ENCODE peak calls at places on chromosomes 2 and 18, in ten cellular contexts. U, C, F, O, I, A, P, R, H and E are unnamed samples.

GRCh38 chr2:149077861-149078260 is 39.4 kb downstream of the LYPD6B start:
- DNase-seq in U (no peak), C (no peak), F (peak; percentile 28), O (no peak), I (no peak), A (no peak), P (no peak), R (no peak), H (no peak), E (no peak)

GRCh38 chr2:134712736-134713495 is 5.9 kb downstream of the TMEM163 start:
- DNase-seq in U (no peak), C (no peak), F (no peak), O (no peak), I (no peak), A (no peak), P (no peak), R (no peak), H (no peak), E (no peak)

GRCh38 chr18:72086421-72086820 is 457.7 kb downstream of the CBLN2 start:
- DNase-seq in U (no peak), C (no peak), F (peak; percentile 46), O (peak; percentile 2), I (peak; percentile 52), A (peak; percentile 44), P (no peak), R (peak; percentile 29), H (peak; percentile 62), E (peak; percentile 12)

GRCh38 chr2:24638568-24638967 is 147.5 kb downstream of the NCOA1 start:
- DNase-seq in U (no peak), C (no peak), F (no peak), O (no peak), I (no peak), A (no peak), P (no peak), R (no peak), H (no peak), E (no peak)

GRCh38 chr2:123953848-123954247 is 71.2 kb upstream of the CNTNAP5 start:
- DNase-seq in U (peak; percentile 26), C (no peak), F (no peak), O (no peak), I (peak; percentile 31), A (peak; percentile 97), P (no peak), R (no peak), H (peak; percentile 63), E (peak; percentile 17)

GRCh38 chr2:156182132-156182531 is 150.4 kb downstream of the NR4A2 start:
- DNase-seq in U (peak; percentile 96), C (peak; percentile 52), F (no peak), O (no peak), I (peak; percentile 78), A (peak; percentile 98), P (no peak), R (no peak), H (no peak), E (no peak)

GRCh38 chr2:1366546-1367134 is 46.6 kb upstream of the TPO start:
- DNase-seq in U (no peak), C (no peak), F (no peak), O (no peak), I (no peak), A (no peak), P (no peak), R (no peak), H (peak; percentile 83), E (no peak)

GRCh38 chr2:69213832-69214231 is 173.2 kb downstream of the GFPT1 start:
- DNase-seq in U (no peak), C (no peak), F (no peak), O (no peak), I (no peak), A (no peak), P (no peak), R (no peak), H (no peak), E (peak; percentile 35)

GRCh38 chr2:233059797-233060499 is at the start of gene INPP5D:
- DNase-seq in U (no peak), C (no peak), F (no peak), O (peak; percentile 25), I (no peak), A (no peak), P (peak; percentile 87), R (peak; percentile 80), H (no peak), E (no peak)

GRCh38 chr2:174729797-174730529 is 34.3 kb downstream of the CHRNA1 start:
- DNase-seq in U (no peak), C (no peak), F (peak; percentile 58), O (no peak), I (peak; percentile 35), A (no peak), P (no peak), R (no peak), H (peak; percentile 22), E (peak; percentile 22)

GRCh38 chr18:46469186-46469915 is 187.7 kb downstream of the LOXHD1 start:
- DNase-seq in U (no peak), C (peak; percentile 55), F (peak; percentile 20), O (no peak), I (peak; percentile 40), A (peak; percentile 70), P (no peak), R (no peak), H (peak; percentile 56), E (peak; percentile 23)

GRCh38 chr2:8125741-8126691 is 555.8 kb upstream of the ID2 start:
- DNase-seq in U (no peak), C (no peak), F (no peak), O (no peak), I (peak; percentile 66), A (no peak), P (no peak), R (no peak), H (no peak), E (no peak)

GRCh38 chr2:8285081-8285480 is 396.8 kb upstream of the ID2 start:
- DNase-seq in U (no peak), C (no peak), F (peak; percentile 25), O (no peak), I (peak; percentile 34), A (no peak), P (no peak), R (no peak), H (peak; percentile 48), E (no peak)

GRCh38 chr18:46481048-46481846 is 175.8 kb downstream of the LOXHD1 start:
- DNase-seq in U (no peak), C (peak; percentile 33), F (peak; percentile 73), O (peak; percentile 39), I (peak; percentile 69), A (peak; percentile 44), P (peak; percentile 70), R (peak; percentile 43), H (peak; percentile 70), E (peak; percentile 46)

GRCh38 chr2:113407446-113408099 is 29.9 kb upstream of the ZNG1B start:
- DNase-seq in U (peak; percentile 45), C (peak; percentile 9), F (no peak), O (no peak), I (peak; percentile 38), A (peak; percentile 82), P (no peak), R (no peak), H (peak; percentile 24), E (peak; percentile 18)

GRCh38 chr2:210768329-210768910 is 212.0 kb downstream of the CPS1 start:
- DNase-seq in U (no peak), C (no peak), F (peak; percentile 19), O (no peak), I (no peak), A (no peak), P (no peak), R (no peak), H (peak; percentile 28), E (no peak)

GRCh38 chr2:119066272-119066804 is 92.2 kb downstream of the C1QL2 start:
- DNase-seq in U (peak; percentile 64), C (no peak), F (no peak), O (no peak), I (no peak), A (peak; percentile 61), P (no peak), R (no peak), H (no peak), E (peak; percentile 12)

GRCh38 chr2:36963734-36964133 is 2.6 kb downstream of the STRN start:
- DNase-seq in U (no peak), C (no peak), F (no peak), O (no peak), I (no peak), A (no peak), P (no peak), R (no peak), H (no peak), E (no peak)
- H3K4me3 ChIP-seq in U (no peak overlapping the region), C (peak overlapping the region; percentile 25), F (no peak overlapping the region), O (no peak overlapping the region), I (no peak overlapping the region), A (no peak overlapping the region), P (no peak overlapping the region), R (no peak overlapping the region), H (no peak overlapping the region), E (no peak overlapping the region)

DNA sequence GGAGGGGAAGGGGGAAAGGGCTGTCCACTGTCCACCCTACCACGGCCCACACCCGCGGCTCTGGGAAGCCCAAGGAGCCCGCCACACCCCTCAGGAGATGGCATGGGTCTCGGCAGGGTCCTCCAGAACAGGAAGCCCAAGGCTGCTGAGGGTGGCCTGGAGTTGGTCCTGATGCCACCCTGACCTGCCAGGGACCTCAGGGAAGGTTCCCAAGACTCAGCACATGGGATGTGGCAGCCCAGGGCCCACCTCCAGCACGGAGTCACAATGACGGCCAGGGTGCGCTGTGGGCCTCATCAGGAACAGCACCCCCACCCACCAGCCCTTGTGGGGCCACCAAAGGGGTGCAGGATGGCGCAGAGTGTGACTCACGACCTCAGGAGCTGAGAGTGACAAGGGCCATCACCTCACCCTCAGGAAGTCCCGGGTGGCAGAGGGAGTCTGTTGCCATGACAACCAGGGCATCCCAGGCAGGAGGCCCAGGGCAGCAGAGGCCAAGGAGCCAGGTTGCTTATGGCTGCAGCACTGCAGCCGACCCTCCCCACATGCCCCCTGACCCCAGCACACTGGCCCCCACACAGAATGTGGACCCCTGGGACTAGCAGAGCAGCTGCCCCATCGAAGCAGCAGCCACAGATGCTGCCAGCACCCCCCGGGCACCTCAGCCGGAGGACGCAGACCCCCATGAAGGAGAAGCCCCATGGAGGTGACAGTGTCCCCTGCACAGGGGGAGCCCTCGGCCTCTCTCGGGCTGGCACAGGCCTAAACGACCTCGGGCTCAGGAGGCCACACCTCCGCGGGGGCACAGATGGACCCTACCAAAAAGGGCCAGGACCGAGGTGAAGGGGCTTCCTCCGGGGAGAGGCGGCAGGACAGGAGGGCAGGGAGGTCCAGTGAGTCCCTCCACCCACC is 34.3 kb downstream of the KIF1A start:
- DNase-seq in U (no peak), C (no peak), F (no peak), O (peak; percentile 22), I (no peak), A (no peak), P (no peak), R (no peak), H (no peak), E (no peak)
- TF ChIP-seq EZH2 in U (no peak), C (no peak), F (no peak), O (no peak), I (no peak), A (no peak), P (no peak), R (no peak), H (no peak), E (no peak)

GRCh38 chr2:40281021-40281940 is 170.6 kb downstream of the SLC8A1 start:
- DNase-seq in U (peak; percentile 91), C (peak; percentile 24), F (no peak), O (no peak), I (peak; percentile 7), A (peak; percentile 47), P (no peak), R (peak; percentile 83), H (no peak), E (peak; percentile 88)
- H3K4me3 ChIP-seq in U (no peak overlapping the region), C (no peak overlapping the region), F (no peak overlapping the region), O (no peak overlapping the region), I (no peak overlapping the region), A (no peak overlapping the region), P (no peak overlapping the region), R (peak overlapping the region; percentile 39), H (no peak overlapping the region), E (no peak overlapping the region)

GRCh38 chr18:41073372-41073954 is 881.6 kb upstream of the PIK3C3 start:
- DNase-seq in U (peak; percentile 50), C (no peak), F (no peak), O (no peak), I (no peak), A (peak; percentile 67), P (no peak), R (no peak), H (no peak), E (peak; percentile 87)
- TF ChIP-seq EZH2 in U (no peak), C (no peak), F (no peak), O (no peak), I (no peak), A (no peak), P (no peak), R (no peak), H (no peak), E (no peak)